ENCODE peak calls at places on chromosomes 12 and 14, in four cellular contexts. One of them, this sample, is unnamed.

GRCh38 chr12:31589896-31590729 is 823 bp downstream of the DENND5B start:
- DNase-seq in A549: peak; percentile 81
- DNase-seq in neural progenitor cell: peak; percentile 84
- DNase-seq in kidney: peak; percentile 88
- DNase-seq in this sample: no peak

GRCh38 chr12:25284024-25284423 is 33.3 kb upstream of the KRAS start:
- DNase-seq in A549: no peak
- DNase-seq in neural progenitor cell: no peak
- DNase-seq in kidney: no peak
- DNase-seq in this sample: no peak

GRCh38 chr14:103730490-103731035 is 15.0 kb downstream of the ZFYVE21 start:
- DNase-seq in kidney: peak; percentile 61
- DNase-seq in A549: no peak
- DNase-seq in neural progenitor cell: no peak
- DNase-seq in this sample: no peak

GRCh38 chr14:36652542-36653201 is 9.0 kb upstream of the PAX9 start:
- DNase-seq in neural progenitor cell: no peak
- DNase-seq in kidney: no peak
- DNase-seq in A549: no peak
- DNase-seq in this sample: no peak

GRCh38 chr12:108511633-108512540 is 3.2 kb upstream of the FICD start:
- DNase-seq in neural progenitor cell: peak; percentile 80
- DNase-seq in A549: peak; percentile 79
- DNase-seq in kidney: no peak
- DNase-seq in this sample: peak; percentile 42

GRCh38 chr12:121576851-121577391 is 3.9 kb downstream of the KDM2B start:
- DNase-seq in A549: peak; percentile 73
- DNase-seq in kidney: no peak
- DNase-seq in neural progenitor cell: peak; percentile 95
- DNase-seq in this sample: no peak

GRCh38 chr14:23307687-23308644 is 1.3 kb downstream of the BCL2L2 start:
- DNase-seq in neural progenitor cell: no peak
- DNase-seq in kidney: no peak
- DNase-seq in A549: peak; percentile 12
- DNase-seq in this sample: no peak

GRCh38 chr12:52971701-52972329 is 22.9 kb downstream of the KRT18 start:
- DNase-seq in kidney: no peak
- DNase-seq in neural progenitor cell: peak; percentile 47
- DNase-seq in A549: peak; percentile 94
- DNase-seq in this sample: no peak

GRCh38 chr12:34403706-34404376 is 381.5 kb downstream of the ALG10 start:
- DNase-seq in neural progenitor cell: no peak
- DNase-seq in A549: no peak
- DNase-seq in kidney: peak; percentile 39
- DNase-seq in this sample: no peak

GRCh38 chr12:118237908-118238307 is 102.0 kb downstream of the PEBP1 start:
- DNase-seq in neural progenitor cell: no peak
- DNase-seq in A549: peak; percentile 10
- DNase-seq in kidney: no peak
- DNase-seq in this sample: no peak

GRCh38 chr12:32201996-32202395 is 95.3 kb downstream of the BICD1 start:
- DNase-seq in A549: no peak
- DNase-seq in kidney: no peak
- DNase-seq in neural progenitor cell: no peak
- DNase-seq in this sample: no peak

GRCh38 chr14:97866664-97867063 is 1069.5 kb downstream of the VRK1 start:
- DNase-seq in A549: no peak
- DNase-seq in neural progenitor cell: no peak
- DNase-seq in kidney: no peak
- DNase-seq in this sample: no peak

GRCh38 chr12:52293926-52294325 is 2.6 kb upstream of the KRT81 start:
- DNase-seq in A549: no peak
- DNase-seq in neural progenitor cell: no peak
- DNase-seq in kidney: no peak
- DNase-seq in this sample: no peak

GRCh38 chr14:101705733-101706508 is 55.6 kb upstream of the PPP2R5C start:
- DNase-seq in neural progenitor cell: peak; percentile 66
- DNase-seq in kidney: peak; percentile 95
- DNase-seq in A549: no peak
- DNase-seq in this sample: peak; percentile 42

GRCh38 chr12:3218150-3218845 is 141.1 kb downstream of the TSPAN9 start:
- DNase-seq in neural progenitor cell: no peak
- DNase-seq in A549: no peak
- DNase-seq in kidney: peak; percentile 89
- DNase-seq in this sample: no peak

GRCh38 chr14:24367506-24368214 is at the start of gene NFATC4:
- DNase-seq in neural progenitor cell: peak; percentile 87
- DNase-seq in kidney: peak; percentile 93
- DNase-seq in A549: peak; percentile 61
- DNase-seq in this sample: no peak

GRCh38 chr14:69543341-69544249 is 31.1 kb downstream of the CCDC177 start:
- DNase-seq in kidney: peak; percentile 66
- DNase-seq in A549: peak; percentile 80
- DNase-seq in neural progenitor cell: peak; percentile 61
- DNase-seq in this sample: peak; percentile 5

GRCh38 chr14:63939006-63939270 is 86.1 kb downstream of the SYNE2 start:
- DNase-seq in kidney: no peak
- DNase-seq in neural progenitor cell: no peak
- DNase-seq in A549: no peak
- DNase-seq in this sample: no peak

GRCh38 chr14:63295231-63295685 is 23.5 kb downstream of the GPHB5 start:
- DNase-seq in neural progenitor cell: no peak
- DNase-seq in kidney: no peak
- DNase-seq in A549: no peak
- DNase-seq in this sample: no peak

GRCh38 chr12:88172844-88173407 is 30.8 kb downstream of the TMTC3 start:
- DNase-seq in kidney: no peak
- DNase-seq in A549: no peak
- DNase-seq in neural progenitor cell: no peak
- DNase-seq in this sample: no peak

GRCh38 chr12:113858828-113859386 is 107.2 kb downstream of the RBM19 start:
- DNase-seq in A549: no peak
- DNase-seq in kidney: no peak
- DNase-seq in neural progenitor cell: no peak
- DNase-seq in this sample: no peak

GRCh38 chr12:132837693-132838463 is 9.2 kb upstream of the GOLGA3 start:
- DNase-seq in A549: no peak
- DNase-seq in neural progenitor cell: no peak
- DNase-seq in kidney: no peak
- DNase-seq in this sample: no peak

GRCh38 chr12:990308-990648 is 745 bp upstream of the ERC1 start:
- DNase-seq in neural progenitor cell: peak; percentile 79
- DNase-seq in A549: no peak
- DNase-seq in kidney: peak; percentile 90
- DNase-seq in this sample: no peak

GRCh38 chr12:119988788-119989618 is at the start of gene BICDL1:
- DNase-seq in neural progenitor cell: peak; percentile 99
- DNase-seq in kidney: peak; percentile 97
- DNase-seq in A549: peak; percentile 93
- DNase-seq in this sample: peak; percentile 98

GRCh38 chr12:5185435-5186069 is 141.9 kb downstream of the KCNA5 start:
- DNase-seq in A549: no peak
- DNase-seq in neural progenitor cell: no peak
- DNase-seq in kidney: no peak
- DNase-seq in this sample: no peak

GRCh38 chr12:109736552-109737108 is 23.0 kb downstream of the FAM222A start:
- DNase-seq in kidney: peak; percentile 82
- DNase-seq in A549: peak; percentile 32
- DNase-seq in neural progenitor cell: peak; percentile 96
- DNase-seq in this sample: no peak

GRCh38 chr12:28543021-28543890 is 353.0 kb downstream of the CCDC91 start:
- DNase-seq in neural progenitor cell: no peak
- DNase-seq in A549: no peak
- DNase-seq in kidney: no peak
- DNase-seq in this sample: no peak

GRCh38 chr14:67934087-67934486 is 114.5 kb downstream of the RAD51B start:
- DNase-seq in neural progenitor cell: peak; percentile 88
- DNase-seq in kidney: no peak
- DNase-seq in A549: peak; percentile 89
- DNase-seq in this sample: no peak

DNA sequence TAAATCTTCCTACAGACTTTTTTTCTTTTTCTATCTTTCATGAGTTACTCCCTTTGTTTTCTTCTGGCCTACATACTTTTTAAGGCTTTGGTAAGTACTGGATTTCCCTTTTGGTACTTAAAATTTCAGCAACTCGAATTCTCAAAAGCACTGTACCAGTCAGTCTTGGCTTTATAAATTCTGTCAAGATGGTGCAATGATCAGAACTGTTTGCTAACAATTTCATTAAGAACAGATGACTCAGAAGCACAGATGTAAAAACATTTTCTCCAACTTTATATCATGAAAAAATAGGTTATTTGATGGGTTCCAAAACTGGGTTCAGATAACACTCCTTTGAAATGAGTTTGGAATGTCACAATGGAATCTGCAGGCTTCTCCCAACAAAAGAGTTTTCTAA is 1961.8 kb upstream of the FLRT2 start:
- DNase-seq in neural progenitor cell: no peak
- DNase-seq in kidney: no peak
- DNase-seq in A549: no peak
- DNase-seq in this sample: no peak
- H3K27ac ChIP-seq in neural progenitor cell: no peak overlapping the region
- H3K27ac ChIP-seq in kidney: no peak overlapping the region
- H3K27ac ChIP-seq in A549: no peak overlapping the region
- H3K27ac ChIP-seq in this sample: no peak overlapping the region

GRCh38 chr12:54280401-54281260 is at the start of gene HNRNPA1:
- DNase-seq in neural progenitor cell: peak; percentile 99
- DNase-seq in A549: peak; percentile 100
- DNase-seq in kidney: peak; percentile 97
- DNase-seq in this sample: peak; percentile 96

GRCh38 chr12:54282949-54283593 is 2.5 kb downstream of the HNRNPA1 start:
- DNase-seq in neural progenitor cell: no peak
- DNase-seq in kidney: no peak
- DNase-seq in A549: no peak
- DNase-seq in this sample: no peak

GRCh38 chr12:54279227-54279631 is 693 bp downstream of the CBX5 start:
- DNase-seq in A549: no peak
- DNase-seq in kidney: no peak
- DNase-seq in neural progenitor cell: no peak
- DNase-seq in this sample: no peak

GRCh38 chr12:54277823-54278276 is 2.1 kb downstream of the CBX5 start:
- DNase-seq in A549: no peak
- DNase-seq in neural progenitor cell: no peak
- DNase-seq in kidney: no peak
- DNase-seq in this sample: no peak

DNA sequence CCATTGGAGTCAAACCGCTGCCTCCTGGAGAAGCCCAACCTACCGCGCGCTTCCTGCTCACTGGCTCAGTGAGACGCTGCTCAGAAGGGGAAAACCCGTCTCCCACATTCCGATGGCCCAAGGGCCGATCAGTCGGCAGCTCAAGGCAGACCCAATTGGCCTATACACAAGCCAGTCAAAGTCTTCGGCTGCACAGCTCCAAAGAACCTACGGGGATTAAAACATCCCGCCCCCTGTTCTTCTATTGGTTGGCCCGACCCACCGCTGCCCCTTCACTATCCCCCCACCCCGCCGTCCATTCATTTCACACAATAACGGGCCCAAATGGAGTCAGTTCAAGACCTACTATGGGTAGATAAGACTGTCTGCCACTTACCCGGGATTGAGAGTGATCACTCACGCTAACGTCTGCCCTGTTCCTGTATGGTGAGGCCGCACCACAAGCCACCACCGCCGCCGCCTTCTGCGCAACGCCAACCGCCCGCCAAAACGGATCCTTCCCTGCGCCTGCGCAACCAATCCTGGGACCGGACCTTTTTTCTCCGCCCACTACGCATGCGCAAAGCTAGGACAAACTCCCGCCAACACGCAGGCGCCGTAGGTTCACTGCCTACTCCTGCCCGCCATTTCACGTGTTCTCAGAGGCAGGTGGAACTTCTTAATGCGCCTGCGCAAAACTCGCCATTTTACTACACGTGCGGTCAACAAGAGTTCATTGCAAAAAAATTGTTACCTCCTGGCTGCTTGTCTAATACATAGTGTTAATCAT is at the start of gene CBX5:
- DNase-seq in kidney: peak; percentile 100
- DNase-seq in A549: peak; percentile 100
- DNase-seq in neural progenitor cell: peak; percentile 100
- DNase-seq in this sample: peak; percentile 99
- H3K4me1 ChIP-seq in kidney: peaks cover 22% of the 10 kb centered on the region
- H3K4me1 ChIP-seq in A549: peaks cover 22% of the 10 kb centered on the region
- H3K4me1 ChIP-seq in neural progenitor cell: peaks cover 46% of the 10 kb centered on the region
- H3K4me1 ChIP-seq in this sample: peaks cover 42% of the 10 kb centered on the region

DNA sequence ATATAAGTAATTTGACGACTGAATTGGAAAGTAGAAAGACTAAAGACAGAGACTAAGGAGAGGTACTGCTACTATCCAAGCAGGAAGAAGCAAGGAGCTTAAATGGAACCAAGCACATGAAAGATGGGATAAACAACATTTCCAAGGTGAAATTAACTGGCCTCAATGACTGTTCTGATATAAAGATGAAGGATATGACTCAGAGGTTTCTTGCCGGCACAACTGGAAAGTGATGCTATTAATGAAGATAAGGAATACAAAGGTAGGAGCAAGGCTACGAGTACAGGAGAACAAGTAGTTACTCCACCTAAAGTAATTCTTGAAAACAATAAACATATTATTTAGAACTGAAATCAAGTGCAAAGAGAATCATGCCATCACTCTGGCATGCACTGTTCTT is 6.4 kb downstream of the SNX6 start:
- DNase-seq in A549: no peak
- DNase-seq in kidney: no peak
- DNase-seq in neural progenitor cell: no peak
- DNase-seq in this sample: no peak
- H3K27ac ChIP-seq in A549: no peak overlapping the region
- H3K27ac ChIP-seq in kidney: no peak overlapping the region
- H3K27ac ChIP-seq in neural progenitor cell: no peak overlapping the region
- H3K27ac ChIP-seq in this sample: no peak overlapping the region

GRCh38 chr12:95605087-95605486 is 53.8 kb upstream of the USP44 start:
- DNase-seq in A549: peak; percentile 53
- DNase-seq in kidney: no peak
- DNase-seq in neural progenitor cell: no peak
- DNase-seq in this sample: no peak

GRCh38 chr12:95601626-95602025 is 50.4 kb upstream of the USP44 start:
- DNase-seq in A549: no peak
- DNase-seq in neural progenitor cell: no peak
- DNase-seq in kidney: no peak
- DNase-seq in this sample: no peak

GRCh38 chr12:95600567-95600966 is 49.3 kb upstream of the USP44 start:
- DNase-seq in neural progenitor cell: no peak
- DNase-seq in A549: peak; percentile 39
- DNase-seq in kidney: no peak
- DNase-seq in this sample: no peak

GRCh38 chr12:95599880-95600279 is 48.6 kb upstream of the USP44 start:
- DNase-seq in kidney: no peak
- DNase-seq in A549: no peak
- DNase-seq in neural progenitor cell: no peak
- DNase-seq in this sample: no peak

DNA sequence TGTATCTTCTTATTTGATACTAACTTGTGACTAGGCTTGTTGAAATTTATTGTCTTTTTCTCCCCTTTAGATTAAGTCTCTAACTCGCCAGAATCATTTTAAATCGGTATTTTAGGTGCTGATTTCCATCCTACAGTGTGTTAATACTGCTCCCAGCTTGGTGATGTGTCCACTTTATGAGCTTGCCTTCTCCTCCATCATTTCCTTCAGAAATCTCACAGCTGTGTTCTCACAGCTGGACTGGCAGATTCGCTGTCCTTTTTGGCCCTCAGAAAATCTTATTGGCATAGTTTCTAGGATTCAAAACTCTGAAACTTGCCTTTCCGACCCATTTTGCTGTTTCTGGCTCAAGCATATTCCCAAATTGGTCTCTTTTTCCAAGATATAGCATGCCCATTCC is 49.8 kb upstream of the USP44 start:
- DNase-seq in kidney: no peak
- DNase-seq in neural progenitor cell: no peak
- DNase-seq in A549: no peak
- DNase-seq in this sample: no peak
- H3K4me1 ChIP-seq in kidney: no peaks in the 10 kb centered on the region
- H3K4me1 ChIP-seq in neural progenitor cell: no peaks in the 10 kb centered on the region
- H3K4me1 ChIP-seq in A549: peaks cover 31% of the 10 kb centered on the region
- H3K4me1 ChIP-seq in this sample: no peaks in the 10 kb centered on the region